ENCODE peak calls at places on chromosomes 6 and 20, in seven cellular contexts. X is AG09319; W is RWPE1; R is A549; I is activated CD8-positive, alpha-beta T cell treated with anti-CD3 and anti-CD28 coated beads for 36 hours; A is IMR-90; O is HL-60. S is an unnamed sample.

GRCh38 chr6:23245559-23245958 is 676.2 kb downstream of the HDGFL1 start:
- DNase-seq in A (peak), W (no peak), I (no peak), X (peak), O (no peak), R (no peak), S (no peak)

GRCh38 chr6:76856065-76856464 is 607.2 kb downstream of the HTR1B start:
- DNase-seq in W (no peak), X (no peak), O (no peak), I (no peak), R (no peak), A (no peak), S (no peak)

GRCh38 chr6:154824076-154824475 is 90.9 kb downstream of the SCAF8 start:
- DNase-seq in R (no peak), I (no peak), O (no peak), A (no peak), X (no peak), W (no peak), S (no peak)

GRCh38 chr6:99821164-99821563 is 172.9 kb downstream of the MCHR2 start:
- DNase-seq in X (no peak), I (no peak), W (no peak), O (no peak), R (no peak), A (no peak), S (no peak)

GRCh38 chr20:62755817-62756724 is 40.2 kb upstream of the MRGBP start:
- DNase-seq in O (no peak), A (no peak), R (no peak), W (no peak), I (no peak), X (no peak), S (no peak)

GRCh38 chr6:75205776-75206334 is at the start of gene COL12A1:
- DNase-seq in W (peak), I (peak), X (peak), A (peak), O (no peak), R (peak), S (peak)

GRCh38 chr6:151807513-151808330 is at the start of gene ESR1:
- DNase-seq in A (no peak), W (peak), I (peak), X (no peak), O (no peak), R (no peak), S (peak)

GRCh38 chr6:157144861-157145260 is 178.5 kb downstream of the TMEM242 start:
- DNase-seq in I (no peak), A (no peak), W (no peak), X (no peak), O (no peak), R (no peak), S (no peak)

GRCh38 chr20:23245553-23246128 is 105.0 kb upstream of the NXT1 start:
- DNase-seq in W (no peak), I (peak), X (no peak), A (peak), R (peak), O (peak), S (peak)

GRCh38 chr6:159031826-159032225 is 13.0 kb downstream of the TAGAP start:
- DNase-seq in W (no peak), R (no peak), I (no peak), A (no peak), X (no peak), O (no peak), S (no peak)

GRCh38 chr20:63135411-63135810 is 80.5 kb downstream of the YTHDF1 start:
- DNase-seq in O (no peak), R (no peak), I (peak), X (no peak), W (no peak), A (no peak), S (no peak)

GRCh38 chr6:21001736-21002135 is 467.5 kb downstream of the CDKAL1 start:
- DNase-seq in I (no peak), A (peak), R (no peak), O (no peak), X (no peak), W (no peak), S (no peak)

GRCh38 chr6:21800948-21801438 is 207.4 kb downstream of the SOX4 start:
- DNase-seq in A (peak), O (no peak), I (no peak), W (no peak), R (peak), X (no peak), S (no peak)

GRCh38 chr6:109826551-109826950 is 135.5 kb downstream of the FIG4 start:
- DNase-seq in W (no peak), R (no peak), I (no peak), A (no peak), X (no peak), O (no peak), S (no peak)

GRCh38 chr6:96611342-96611964 is 48.5 kb downstream of the FHL5 start:
- DNase-seq in X (no peak), W (no peak), A (no peak), I (no peak), R (no peak), O (no peak), S (no peak)

GRCh38 chr6:3341467-3341866 is 82.7 kb downstream of the PSMG4 start:
- DNase-seq in A (peak), R (no peak), I (no peak), O (no peak), W (no peak), X (no peak), S (no peak)

GRCh38 chr20:41072099-41072798 is 43.6 kb downstream of the TOP1 start:
- DNase-seq in O (no peak), W (peak), R (no peak), X (peak), I (no peak), A (peak), S (no peak)

GRCh38 chr6:89375427-89375868 is 22.9 kb upstream of the UBE2J1 start:
- DNase-seq in A (no peak), W (no peak), I (peak), O (peak), R (no peak), X (no peak), S (peak)

GRCh38 chr20:46031014-46031569 is 2.1 kb downstream of the SLC12A5 start:
- DNase-seq in R (no peak), A (no peak), X (no peak), I (no peak), W (no peak), O (no peak), S (no peak)

GRCh38 chr20:14986026-14986655 is 648.7 kb upstream of the FLRT3 start:
- DNase-seq in A (no peak), R (peak), W (peak), O (no peak), X (no peak), I (no peak), S (no peak)

GRCh38 chr6:139060332-139060731 is 31.8 kb downstream of the ABRACL start:
- DNase-seq in A (peak), O (no peak), I (peak), R (no peak), X (peak), W (peak), S (no peak)

GRCh38 chr6:158219229-158219628 is 51.1 kb downstream of the GTF2H5 start:
- DNase-seq in O (peak), W (peak), X (peak), A (peak), I (no peak), R (no peak), S (no peak)

GRCh38 chr20:59424976-59425375 is 124.6 kb downstream of the EDN3 start:
- DNase-seq in X (no peak), A (no peak), W (no peak), O (no peak), I (no peak), R (no peak), S (no peak)

GRCh38 chr20:59425572-59425971 is 125.2 kb downstream of the EDN3 start:
- DNase-seq in I (no peak), R (no peak), W (no peak), O (no peak), X (no peak), A (no peak), S (no peak)

GRCh38 chr20:59428006-59428405 is 127.6 kb downstream of the EDN3 start:
- DNase-seq in R (no peak), W (no peak), O (no peak), X (no peak), A (no peak), I (no peak), S (no peak)

GRCh38 chr20:59431014-59431413 is 130.6 kb downstream of the EDN3 start:
- DNase-seq in X (no peak), A (no peak), R (no peak), O (no peak), I (no peak), W (no peak), S (no peak)

GRCh38 chr20:59428441-59429205 is 128.2 kb downstream of the EDN3 start:
- DNase-seq in W (no peak), A (no peak), X (no peak), I (peak), R (no peak), O (no peak), S (no peak)
- TF ChIP-seq CTCF in W (no peak), A (no peak), X (no peak), I (peak), R (peak), O (no peak), S (peak)

GRCh38 chr20:43243672-43244269 is 54.1 kb upstream of the PTPRT start:
- DNase-seq in X (no peak), W (no peak), I (no peak), R (peak), O (no peak), A (no peak), S (no peak)
- TF ChIP-seq CTCF in X (no peak), W (peak), I (no peak), R (peak), O (no peak), A (no peak), S (peak)

GRCh38 chr6:149487316-149487715 is 2.5 kb upstream of the ZC3H12D start:
- DNase-seq in I (no peak), W (no peak), X (no peak), A (no peak), O (no peak), R (no peak), S (no peak)

GRCh38 chr6:149482542-149483261 is 2.1 kb downstream of the ZC3H12D start:
- DNase-seq in W (no peak), R (no peak), O (peak), X (no peak), I (peak), A (no peak), S (no peak)

GRCh38 chr6:149483302-149483701 is 1.5 kb downstream of the ZC3H12D start:
- DNase-seq in A (no peak), R (no peak), X (no peak), O (no peak), W (no peak), I (no peak), S (no peak)

GRCh38 chr6:149483849-149484635 is 772 bp downstream of the ZC3H12D start:
- DNase-seq in X (no peak), O (no peak), I (no peak), A (no peak), W (no peak), R (no peak), S (no peak)

DNA sequence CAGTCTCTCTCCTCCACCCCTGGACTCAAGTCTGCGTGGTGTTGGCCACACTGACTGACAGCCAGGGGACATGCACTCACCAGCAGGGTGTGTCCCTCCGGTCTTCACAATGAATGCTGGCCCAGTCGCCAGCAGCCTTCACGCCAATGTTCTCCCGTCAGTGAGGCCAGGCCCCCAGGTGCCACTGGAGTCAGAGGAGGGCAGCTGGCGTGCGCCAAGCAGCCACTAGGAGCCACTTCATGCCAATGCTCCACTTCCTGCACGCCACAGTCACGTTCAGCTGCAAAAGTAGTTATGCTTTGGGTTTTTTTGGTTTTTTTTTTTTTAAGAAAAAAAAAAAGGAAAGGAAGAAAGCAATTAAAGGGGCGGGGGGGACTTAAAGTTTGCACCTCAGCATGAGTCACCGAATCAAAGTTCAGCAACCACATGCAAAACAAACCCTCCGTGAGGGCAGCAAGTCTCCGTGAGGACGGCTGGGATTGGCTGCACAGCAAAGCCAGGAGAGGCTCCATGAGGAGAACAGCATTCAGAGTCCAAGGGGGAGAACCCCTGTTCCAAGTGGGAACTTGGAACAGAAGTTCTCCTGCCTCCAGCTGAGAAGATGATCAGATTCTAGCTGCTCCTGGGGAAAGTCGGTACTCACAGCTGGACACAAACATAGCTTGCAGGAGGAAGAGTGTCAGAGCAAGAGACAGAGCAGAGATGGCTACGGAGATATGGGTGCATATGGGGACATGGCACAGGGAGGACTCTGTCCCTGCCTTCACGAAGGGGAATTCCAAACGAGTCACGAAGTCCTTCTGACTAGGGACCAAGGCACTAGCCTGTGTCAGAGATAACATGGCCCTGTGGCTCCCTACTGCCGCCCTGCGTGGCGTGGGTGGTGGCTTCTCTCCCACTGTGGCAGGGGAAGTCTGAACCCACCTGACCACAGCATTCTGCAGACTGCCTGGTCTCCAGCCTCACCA is at the start of gene ZC3H12D:
- DNase-seq in A (peak), X (no peak), W (no peak), R (peak), I (peak), O (peak), S (no peak)
- TF ChIP-seq CTCF in A (no peak), X (no peak), W (no peak), R (no peak), I (peak), O (peak), S (no peak)

GRCh38 chr6:11412011-11412424 is 125.5 kb upstream of the TMEM170B start:
- DNase-seq in A (peak), I (no peak), X (no peak), R (no peak), W (no peak), O (no peak), S (no peak)
- TF ChIP-seq CTCF in A (no peak), I (no peak), X (no peak), R (no peak), W (no peak), O (no peak), S (no peak)

GRCh38 chr6:11016452-11016851 is 27.7 kb downstream of the ELOVL2 start:
- DNase-seq in X (no peak), O (no peak), W (no peak), I (no peak), A (no peak), R (no peak), S (no peak)

GRCh38 chr6:11012295-11012754 is 31.8 kb downstream of the ELOVL2 start:
- DNase-seq in I (no peak), A (no peak), W (no peak), O (no peak), X (no peak), R (no peak), S (no peak)

GRCh38 chr6:11011787-11012234 is 32.3 kb downstream of the ELOVL2 start:
- DNase-seq in W (peak), R (peak), A (no peak), X (no peak), O (no peak), I (no peak), S (no peak)

GRCh38 chr6:11012976-11013375 is 31.1 kb downstream of the ELOVL2 start:
- DNase-seq in W (no peak), X (no peak), A (no peak), O (no peak), I (no peak), R (no peak), S (no peak)

GRCh38 chr6:11013671-11014070 is 30.4 kb downstream of the ELOVL2 start:
- DNase-seq in O (no peak), W (no peak), R (no peak), X (no peak), I (no peak), A (no peak), S (no peak)
- TF ChIP-seq CTCF in O (no peak), W (no peak), R (no peak), X (no peak), I (no peak), A (no peak), S (no peak)

DNA sequence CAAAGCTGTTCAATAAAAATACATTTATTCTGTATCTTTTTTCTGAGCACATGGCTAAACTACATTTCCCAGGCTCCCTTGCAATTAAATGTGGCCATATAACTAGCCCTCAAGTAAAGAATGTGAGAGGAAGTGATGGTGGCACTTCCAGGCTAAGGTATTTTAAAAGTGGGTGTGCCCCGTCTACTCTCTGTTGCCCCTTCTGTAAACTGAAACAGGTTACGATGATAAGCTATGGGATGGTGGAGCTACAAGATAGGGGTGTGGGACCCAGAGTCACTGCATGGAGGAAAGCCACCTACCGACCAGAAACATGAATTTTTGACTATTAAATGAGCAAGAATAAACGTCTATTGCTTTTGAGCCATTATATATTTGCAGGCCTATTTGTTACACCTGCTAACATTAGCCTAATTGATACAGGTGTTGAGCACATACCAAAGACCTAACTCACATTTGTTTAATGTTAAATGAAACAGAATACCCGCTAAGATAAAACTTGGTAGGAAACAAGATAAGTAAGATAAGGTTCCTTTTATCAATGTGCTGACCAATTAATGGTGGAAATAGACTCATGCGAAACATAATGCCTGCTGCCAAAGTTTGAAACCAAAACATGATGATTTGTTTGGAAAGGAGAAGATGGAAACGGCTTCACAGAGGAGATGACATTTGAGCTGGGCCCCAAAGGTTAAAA is 3.0 kb downstream of the FYN start:
- DNase-seq in O (no peak), A (no peak), W (no peak), R (no peak), I (peak), X (no peak), S (no peak)
- TF ChIP-seq CTCF in O (no peak), A (no peak), W (no peak), R (no peak), I (no peak), X (no peak), S (peak)